ENCODE peak calls at places on chromosomes 2 and 18, in four cellular contexts. B is fibroblast of lung, T is MM.1S, C is endodermal cell. N is an unnamed sample.

GRCh38 chr18:49561377-49562193 is at the start of gene LIPG:
- DNase-seq in B (peak; percentile 77), T (peak; percentile 69), C (peak; percentile 94), N (no peak)

GRCh38 chr2:17915099-17915498 is 36.6 kb downstream of the KCNS3 start:
- DNase-seq in B (no peak), T (no peak), C (peak; percentile 16), N (no peak)

GRCh38 chr2:174596994-174597346 is 634 bp downstream of the WIPF1 start:
- DNase-seq in B (no peak), T (peak; percentile 19), C (no peak), N (no peak)

GRCh38 chr2:191228861-191229260 is 16.3 kb upstream of the MYO1B start:
- DNase-seq in B (no peak), T (no peak), C (no peak), N (no peak)

GRCh38 chr2:219496781-219497494 is 1.8 kb upstream of the GMPPA start:
- DNase-seq in B (peak; percentile 24), T (no peak), C (peak; percentile 77), N (no peak)

GRCh38 chr2:201191132-201191875 is 8.4 kb downstream of the CASP10 start:
- DNase-seq in B (no peak), T (peak; percentile 90), C (no peak), N (no peak)

GRCh38 chr2:208010501-208010900 is 14.8 kb downstream of the PLEKHM3 start:
- DNase-seq in B (no peak), T (no peak), C (no peak), N (no peak)

GRCh38 chr2:48601349-48601748 is 16.3 kb upstream of the GTF2A1L start:
- DNase-seq in B (peak; percentile 25), T (peak; percentile 40), C (peak; percentile 81), N (no peak)

GRCh38 chr18:23194150-23194968 is 59.1 kb downstream of the CABLES1 start:
- DNase-seq in B (peak; percentile 35), T (peak; percentile 61), C (no peak), N (no peak)

GRCh38 chr18:62450546-62451395 is 72.1 kb upstream of the ZCCHC2 start:
- DNase-seq in B (peak; percentile 78), T (no peak), C (peak; percentile 59), N (no peak)

GRCh38 chr18:11040823-11041712 is 108.3 kb downstream of the PIEZO2 start:
- DNase-seq in B (peak; percentile 80), T (peak; percentile 51), C (peak; percentile 86), N (peak; percentile 30)

GRCh38 chr2:37318401-37318800 is 6.2 kb downstream of the PRKD3 start:
- DNase-seq in B (peak; percentile 89), T (peak; percentile 60), C (no peak), N (peak; percentile 87)

GRCh38 chr18:576924-577323 is 3.3 kb upstream of the CETN1 start:
- DNase-seq in B (no peak), T (no peak), C (no peak), N (no peak)

GRCh38 chr2:53028259-53028658 is 739.3 kb upstream of the CHAC2 start:
- DNase-seq in B (peak; percentile 13), T (no peak), C (no peak), N (peak; percentile 50)

GRCh38 chr2:45643543-45644542 is 7.6 kb upstream of the PRKCE start:
- DNase-seq in B (peak; percentile 45), T (peak; percentile 65), C (peak; percentile 90), N (no peak)

GRCh38 chr2:56680971-56681631 is 497.3 kb downstream of the CCDC85A start:
- DNase-seq in B (no peak), T (no peak), C (no peak), N (no peak)

GRCh38 chr2:134108124-134108523 is 145.7 kb upstream of the MGAT5 start:
- DNase-seq in B (no peak), T (no peak), C (no peak), N (no peak)

GRCh38 chr18:58528011-58528367 is 100.9 kb downstream of the ALPK2 start:
- DNase-seq in B (no peak), T (no peak), C (no peak), N (no peak)

DNA sequence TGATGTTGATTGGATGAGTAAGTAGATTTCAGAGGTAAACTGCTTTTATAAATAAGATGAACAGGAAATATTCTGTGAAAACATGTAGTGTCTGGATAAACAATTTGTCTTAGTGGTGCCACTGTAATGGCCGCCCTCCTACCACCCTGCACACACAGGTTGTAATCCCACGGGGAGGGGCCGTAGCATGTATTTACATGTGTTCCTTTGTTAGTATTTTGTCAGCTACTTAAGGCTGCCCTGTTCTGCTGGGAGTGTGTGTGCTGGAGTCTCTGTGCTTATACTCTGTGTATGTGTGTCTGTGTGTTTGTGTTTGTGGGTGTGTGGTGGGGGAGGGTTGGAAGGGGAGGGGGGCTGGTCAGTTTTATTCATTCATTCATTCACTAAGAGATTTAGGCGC is 5.1 kb downstream of the TSHZ1 start:
- DNase-seq in B (no peak), T (no peak), C (no peak), N (no peak)
- H3K27ac ChIP-seq in B (no peak overlapping the region), T (no peak overlapping the region), C (no peak overlapping the region), N (no peak overlapping the region)

GRCh38 chr2:143819190-143819735 is 690.0 kb downstream of the ARHGAP15 start:
- DNase-seq in B (no peak), T (no peak), C (no peak), N (no peak)

GRCh38 chr2:143823856-143824255 is 694.6 kb downstream of the ARHGAP15 start:
- DNase-seq in B (no peak), T (no peak), C (no peak), N (no peak)

GRCh38 chr2:143830476-143830875 is 689.4 kb downstream of the ZEB2 start:
- DNase-seq in B (no peak), T (no peak), C (no peak), N (no peak)

GRCh38 chr2:143823286-143823685 is 694.1 kb downstream of the ARHGAP15 start:
- DNase-seq in B (no peak), T (no peak), C (no peak), N (no peak)

DNA sequence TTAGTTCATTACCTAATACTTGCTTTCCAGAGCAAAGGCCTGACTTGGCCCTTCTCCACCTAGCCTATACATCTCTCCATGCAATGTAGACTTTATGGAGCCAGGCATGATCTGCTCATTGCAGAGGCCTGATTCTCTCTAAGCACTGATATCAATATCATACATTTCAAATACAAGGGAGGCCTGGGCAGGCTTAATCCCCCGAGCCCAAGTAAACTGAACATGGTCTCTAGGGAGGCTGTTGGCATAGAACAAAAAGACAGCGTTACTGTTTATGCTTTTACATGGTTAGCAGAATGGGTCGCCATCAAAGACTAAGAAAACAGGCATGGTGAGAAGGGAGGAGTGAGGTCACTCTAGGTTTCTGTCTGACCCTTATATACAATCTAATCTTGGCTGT is 695.1 kb downstream of the ZEB2 start:
- DNase-seq in B (no peak), T (no peak), C (no peak), N (no peak)
- H3K27ac ChIP-seq in B (no peak overlapping the region), T (no peak overlapping the region), C (no peak overlapping the region), N (no peak overlapping the region)

GRCh38 chr2:40043191-40043590 is 264.1 kb upstream of the THUMPD2 start:
- DNase-seq in B (no peak), T (no peak), C (no peak), N (no peak)
- H3K27ac ChIP-seq in B (no peak overlapping the region), T (no peak overlapping the region), C (no peak overlapping the region), N (no peak overlapping the region)

DNA sequence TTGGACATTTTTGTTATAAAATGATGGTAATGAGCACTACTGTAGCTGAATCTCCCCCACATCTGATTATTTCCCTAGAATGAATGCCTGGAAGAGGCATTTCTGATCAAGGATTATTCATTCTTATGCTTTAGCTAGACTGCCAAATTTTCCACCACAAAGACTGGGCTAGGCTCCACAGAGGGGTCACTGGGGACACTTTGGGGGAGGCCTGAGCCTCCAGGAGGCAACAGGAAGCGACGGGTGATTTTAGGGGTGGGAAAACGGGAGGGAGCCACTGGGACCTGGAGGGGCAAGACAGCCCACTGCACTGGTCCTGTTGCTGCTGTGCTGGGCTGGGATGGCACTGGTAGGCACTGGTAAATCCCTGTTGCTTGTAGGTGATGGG is 2.4 kb upstream of the ASB1 start:
- DNase-seq in B (peak; percentile 32), T (no peak), C (no peak), N (no peak)
- H3K27ac ChIP-seq in B (peak overlapping the region; percentile 76), T (no peak overlapping the region), C (no peak overlapping the region), N (peak overlapping the region; percentile 21)

GRCh38 chr2:33535409-33535808 is 59.0 kb downstream of the RASGRP3 start:
- DNase-seq in B (no peak), T (no peak), C (no peak), N (no peak)
- H3K27ac ChIP-seq in B (no peak overlapping the region), T (no peak overlapping the region), C (no peak overlapping the region), N (no peak overlapping the region)

DNA sequence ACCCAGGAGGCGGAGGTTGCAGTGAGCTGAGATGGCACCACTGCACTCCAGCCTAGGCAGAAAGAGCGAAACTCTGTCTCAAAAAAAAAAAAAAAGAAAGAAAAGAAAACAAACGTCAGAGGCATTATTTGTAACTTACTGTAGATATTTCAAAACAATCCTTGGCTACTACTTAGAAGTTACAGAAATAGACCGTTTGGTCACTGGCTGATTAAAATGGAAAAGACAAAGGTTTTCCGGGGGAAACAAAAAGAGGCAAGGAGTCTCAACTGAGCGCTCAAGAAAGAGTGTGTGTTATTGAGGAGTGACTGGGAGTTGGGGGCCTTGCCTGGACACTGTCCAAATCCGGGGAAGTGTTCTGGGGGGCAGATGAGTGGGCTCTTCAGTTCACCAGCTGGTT is 47.6 kb downstream of the TEX44 start:
- DNase-seq in B (peak; percentile 66), T (no peak), C (no peak), N (no peak)
- H3K27ac ChIP-seq in B (peak overlapping the region; percentile 54), T (no peak overlapping the region), C (no peak overlapping the region), N (no peak overlapping the region)

DNA sequence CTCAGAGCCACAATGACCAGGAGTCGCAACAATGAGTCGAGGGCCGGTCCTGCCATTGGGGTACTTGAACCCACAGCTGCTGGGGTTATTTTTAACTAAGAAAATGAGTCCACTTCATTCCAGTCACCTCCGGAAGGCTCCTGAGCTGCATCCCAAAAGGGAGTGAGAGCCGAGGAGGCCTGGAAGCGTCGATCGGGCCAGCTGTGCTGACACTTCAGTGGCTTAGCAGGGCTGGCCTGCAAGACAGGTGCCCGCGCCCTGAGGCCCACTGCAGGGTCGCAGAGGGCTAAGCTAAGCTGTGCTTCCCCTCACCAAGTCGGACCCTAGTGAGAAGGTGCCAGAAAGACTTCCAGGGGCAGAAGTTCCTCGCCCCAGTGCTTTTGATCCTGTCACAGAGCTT is 21.1 kb downstream of the TBC1D8 start:
- DNase-seq in B (no peak), T (no peak), C (no peak), N (no peak)
- H3K27ac ChIP-seq in B (no peak overlapping the region), T (no peak overlapping the region), C (no peak overlapping the region), N (no peak overlapping the region)

DNA sequence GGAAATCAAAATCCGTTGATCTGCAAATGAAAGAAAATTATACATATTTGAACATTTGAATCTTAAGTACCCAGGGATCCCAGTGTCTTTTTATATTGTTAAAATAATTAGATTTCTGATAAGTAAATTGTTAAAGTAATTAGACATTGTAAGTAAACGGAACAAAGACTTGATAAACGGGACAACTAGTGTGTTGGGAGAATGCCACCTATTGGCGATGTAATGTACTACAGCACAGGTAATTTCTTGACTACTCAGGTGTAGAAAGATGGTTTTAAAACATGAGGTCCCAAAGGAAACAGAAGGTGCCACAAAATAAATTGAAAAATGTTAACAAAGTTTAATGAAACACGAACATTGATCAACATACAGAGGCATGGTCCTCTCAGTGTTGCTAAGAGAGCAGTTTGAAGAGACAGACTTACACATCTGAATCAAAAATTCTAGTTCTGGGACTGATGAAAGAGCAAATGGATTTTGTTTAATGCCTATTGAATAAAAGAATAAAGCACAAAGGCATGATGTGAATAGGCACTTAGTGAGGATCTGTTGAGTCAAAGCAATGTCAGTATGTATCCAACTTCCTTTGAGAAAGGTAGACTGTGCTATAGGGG is 103.4 kb upstream of the RASGRP3 start:
- DNase-seq in B (no peak), T (peak; percentile 65), C (peak; percentile 57), N (no peak)
- H3K27ac ChIP-seq in B (no peak overlapping the region), T (no peak overlapping the region), C (no peak overlapping the region), N (no peak overlapping the region)

GRCh38 chr2:204451766-204452165 is 93.5 kb upstream of the PARD3B start:
- DNase-seq in B (no peak), T (no peak), C (no peak), N (no peak)
- H3K27ac ChIP-seq in B (peak overlapping the region; percentile 81), T (no peak overlapping the region), C (peak overlapping the region; percentile 97), N (peak overlapping the region; percentile 84)